ENCODE peak calls at places on chromosomes 6 and 20, in nine cellular contexts. T, A, F, N, L, O, C, J and B are unnamed samples.

GRCh38 chr6:3312604-3313167 is 53.9 kb downstream of the PSMG4 start:
- DNase-seq in F (no peak), T (no peak), O (no peak), A (no peak), L (no peak), C (no peak), N (no peak), J (no peak), B (no peak)

GRCh38 chr6:74632196-74632595 is 573.7 kb downstream of the COL12A1 start:
- DNase-seq in J (no peak), A (no peak), F (no peak), N (no peak), C (no peak), T (no peak), O (no peak), L (no peak), B (no peak)

GRCh38 chr6:113854531-113855499 is 2.3 kb upstream of the MARCKS start:
- DNase-seq in F (peak; percentile 8), T (no peak), O (no peak), C (peak; percentile 82), A (peak; percentile 75), L (peak; percentile 41), N (peak; percentile 92), J (peak; percentile 92), B (peak; percentile 87)

GRCh38 chr6:53707108-53707897 is 41.7 kb upstream of the KLHL31 start:
- DNase-seq in A (peak; percentile 8), C (no peak), O (no peak), J (no peak), T (no peak), F (no peak), L (no peak), N (no peak), B (no peak)

GRCh38 chr6:5205877-5206840 is 54.6 kb downstream of the LYRM4 start:
- DNase-seq in J (peak; percentile 88), A (peak; percentile 63), T (no peak), L (no peak), O (no peak), F (no peak), N (peak; percentile 64), C (no peak), B (peak; percentile 71)

GRCh38 chr20:62900692-62901584 is 25.4 kb downstream of the DIDO1 start:
- DNase-seq in L (peak; percentile 57), F (no peak), J (no peak), O (no peak), C (no peak), A (no peak), N (peak; percentile 81), T (no peak), B (peak; percentile 42)

GRCh38 chr6:124294572-124294971 is 490.9 kb downstream of the NKAIN2 start:
- DNase-seq in O (no peak), J (peak; percentile 9), A (no peak), L (no peak), T (no peak), C (no peak), F (no peak), N (no peak), B (no peak)

GRCh38 chr6:144581807-144582537 is 296.8 kb downstream of the UTRN start:
- DNase-seq in L (peak; percentile 5), F (no peak), A (peak; percentile 57), J (peak; percentile 41), T (no peak), C (no peak), N (peak; percentile 40), O (peak; percentile 27), B (no peak)

GRCh38 chr6:42907336-42907735 is 8.5 kb upstream of the PTCRA start:
- DNase-seq in F (no peak), N (no peak), T (no peak), J (peak; percentile 78), L (no peak), O (no peak), A (no peak), C (no peak), B (no peak)

GRCh38 chr6:79446006-79446405 is 91.2 kb downstream of the LCA5 start:
- DNase-seq in T (no peak), J (no peak), L (no peak), N (no peak), O (no peak), C (no peak), F (no peak), A (no peak), B (no peak)

GRCh38 chr20:24245093-24245492 is 224.3 kb upstream of the SYNDIG1 start:
- DNase-seq in F (no peak), A (no peak), T (no peak), J (no peak), L (no peak), N (no peak), C (no peak), O (no peak), B (no peak)

GRCh38 chr20:43736588-43737091 is 9.8 kb upstream of the GTSF1L start:
- DNase-seq in C (no peak), J (peak; percentile 33), T (no peak), N (peak; percentile 23), O (no peak), F (no peak), A (no peak), L (no peak), B (no peak)

GRCh38 chr6:81752084-81752968 is at the start of gene TENT5A:
- DNase-seq in L (peak; percentile 59), O (peak; percentile 75), F (peak; percentile 75), N (peak; percentile 96), T (peak; percentile 85), A (peak; percentile 89), C (peak; percentile 96), J (peak; percentile 95), B (peak; percentile 94)

GRCh38 chr6:159097256-159097655 is 52.5 kb upstream of the TAGAP start:
- DNase-seq in T (no peak), J (no peak), F (no peak), A (no peak), O (no peak), C (no peak), N (no peak), L (no peak), B (no peak)

GRCh38 chr6:106693343-106693742 is 64.0 kb downstream of the QRSL1 start:
- DNase-seq in A (no peak), C (no peak), T (no peak), N (no peak), J (no peak), F (no peak), L (no peak), O (no peak), B (no peak)

GRCh38 chr6:107114213-107114871 is 973 bp downstream of the BEND3 start:
- DNase-seq in C (peak; percentile 88), O (peak; percentile 52), L (peak; percentile 68), A (peak; percentile 84), J (peak; percentile 94), N (peak; percentile 95), T (peak; percentile 65), F (peak; percentile 82), B (peak; percentile 94)

GRCh38 chr6:110642711-110643110 is 166.3 kb upstream of the SLC22A16 start:
- DNase-seq in O (no peak), F (no peak), T (no peak), A (no peak), C (no peak), L (no peak), J (no peak), N (no peak), B (no peak)

GRCh38 chr20:51258582-51259175 is 235.8 kb upstream of the KCNG1 start:
- DNase-seq in L (peak; percentile 5), C (no peak), J (peak; percentile 18), T (no peak), O (no peak), A (no peak), N (peak; percentile 30), F (no peak), B (no peak)

GRCh38 chr20:48595495-48596475 is 232.0 kb downstream of the PREX1 start:
- DNase-seq in F (no peak), N (peak; percentile 34), O (no peak), C (no peak), L (no peak), J (no peak), A (no peak), T (no peak), B (no peak)
- H3K27ac ChIP-seq in F (no peak overlapping the region), N (peak overlapping the region; percentile 15), O (no peak overlapping the region), C (no peak overlapping the region), L (no peak overlapping the region), J (no peak overlapping the region), A (no peak overlapping the region), T (no peak overlapping the region), B (no peak overlapping the region)

GRCh38 chr20:56828402-56828801 is 199.3 kb downstream of the TFAP2C start:
- DNase-seq in A (no peak), F (no peak), C (no peak), N (no peak), O (no peak), J (no peak), L (no peak), T (no peak), B (no peak)
- H3K27ac ChIP-seq in A (no peak overlapping the region), F (no peak overlapping the region), C (no peak overlapping the region), N (no peak overlapping the region), O (no peak overlapping the region), J (no peak overlapping the region), L (no peak overlapping the region), T (no peak overlapping the region), B (no peak overlapping the region)

GRCh38 chr20:58038123-58038654 is 190.3 kb downstream of the ANKRD60 start:
- DNase-seq in C (no peak), O (no peak), J (no peak), F (no peak), T (no peak), A (no peak), N (no peak), L (no peak), B (no peak)

GRCh38 chr20:58040447-58041290 is 187.8 kb downstream of the ANKRD60 start:
- DNase-seq in J (no peak), T (no peak), A (no peak), O (no peak), F (no peak), N (no peak), C (no peak), L (no peak), B (no peak)

GRCh38 chr20:58033026-58033536 is 195.4 kb downstream of the ANKRD60 start:
- DNase-seq in J (no peak), T (no peak), C (no peak), F (no peak), A (no peak), O (no peak), L (no peak), N (no peak), B (no peak)

GRCh38 chr20:58039569-58040092 is 188.8 kb downstream of the ANKRD60 start:
- DNase-seq in A (no peak), J (no peak), F (no peak), O (no peak), T (no peak), C (no peak), N (no peak), L (no peak), B (no peak)

DNA sequence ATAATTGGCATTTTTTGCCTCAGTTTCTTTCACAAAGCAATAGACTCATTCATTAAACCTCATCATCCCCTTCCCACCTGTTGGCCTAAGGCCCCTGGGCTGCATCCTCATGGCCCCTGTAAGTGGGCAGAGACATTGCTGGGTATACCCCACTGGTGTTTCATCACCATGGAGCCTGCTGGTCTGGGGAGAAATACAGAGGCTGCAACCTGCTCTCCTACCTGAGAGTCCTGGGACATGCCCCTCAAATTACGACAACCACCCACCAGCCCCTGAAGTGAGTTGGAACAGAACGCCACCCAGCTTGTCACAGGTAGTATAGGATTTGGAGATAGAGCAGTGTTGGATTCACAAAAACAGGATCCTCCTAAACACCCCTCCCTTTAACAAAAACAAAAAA is 190.8 kb downstream of the ANKRD60 start:
- DNase-seq in J (no peak), A (no peak), L (no peak), T (no peak), N (no peak), C (no peak), O (no peak), F (no peak), B (no peak)
- H3K27ac ChIP-seq in J (no peak overlapping the region), A (no peak overlapping the region), L (no peak overlapping the region), T (no peak overlapping the region), N (no peak overlapping the region), C (no peak overlapping the region), O (no peak overlapping the region), F (no peak overlapping the region), B (no peak overlapping the region)

GRCh38 chr6:31621991-31622390 is 1.5 kb downstream of the PRRC2A start:
- DNase-seq in N (no peak), C (no peak), T (no peak), J (no peak), L (no peak), A (no peak), F (no peak), O (no peak), B (no peak)
- H3K27ac ChIP-seq in N (peak overlapping the region; percentile 95), C (peak overlapping the region; percentile 97), T (peak overlapping the region; percentile 95), J (peak overlapping the region; percentile 97), L (peak overlapping the region; percentile 99), A (peak overlapping the region; percentile 100), F (peak overlapping the region; percentile 96), O (peak overlapping the region; percentile 90), B (peak overlapping the region; percentile 98)